ENCODE peak calls at places on chromosomes 11 and 22, in five cellular contexts. I, R, T, E and D are unnamed samples. For H3K36me3 and H3K9me3, the result is how much of the 10 kb centered on the place peaks cover.

GRCh38 chr11:135027461-135027860 is 615.4 kb upstream of the B3GAT1 start:
- DNase-seq in E (no peak), T (no peak), I (peak), R (no peak), D (no peak)

GRCh38 chr11:127106142-127106541 is 105.6 kb upstream of the KIRREL3 start:
- DNase-seq in R (no peak), E (no peak), I (peak), T (no peak), D (peak)

GRCh38 chr11:71214553-71215371 is 37.6 kb downstream of the SHANK2 start:
- DNase-seq in R (peak), I (no peak), T (peak), E (no peak), D (no peak)

GRCh38 chr11:34997872-34998548 is 81.6 kb downstream of the PDHX start:
- DNase-seq in R (no peak), I (no peak), E (no peak), T (no peak), D (no peak)

GRCh38 chr11:9493492-9493891 is 32.7 kb downstream of the ZNF143 start:
- DNase-seq in I (no peak), E (no peak), T (no peak), R (no peak), D (no peak)

GRCh38 chr22:40094449-40094848 is 83.3 kb upstream of the TNRC6B start:
- DNase-seq in R (no peak), T (no peak), I (no peak), E (no peak), D (no peak)

GRCh38 chr22:24043957-24044356 is 32.9 kb downstream of the CABIN1 start:
- DNase-seq in R (no peak), E (no peak), T (no peak), I (no peak), D (no peak)

GRCh38 chr11:80034801-80035200 is 594.0 kb upstream of the TENM4 start:
- DNase-seq in I (no peak), T (no peak), R (no peak), E (no peak), D (no peak)

GRCh38 chr11:2150206-2150847 is 10.7 kb downstream of the INS start:
- DNase-seq in E (no peak), R (no peak), T (no peak), I (peak), D (no peak)

GRCh38 chr11:61627831-61628753 is 47.2 kb upstream of the SYT7 start:
- DNase-seq in R (peak), I (peak), T (no peak), E (peak), D (peak)

GRCh38 chr11:128718064-128718463 is 24.2 kb downstream of the FLI1 start:
- DNase-seq in I (no peak), E (no peak), R (no peak), T (no peak), D (no peak)

GRCh38 chr22:46251266-46251665 is 1.2 kb upstream of the CDPF1 start:
- DNase-seq in E (no peak), I (no peak), T (no peak), R (no peak), D (no peak)

GRCh38 chr11:8683115-8683807 is 669 bp downstream of the RPL27A start:
- DNase-seq in R (no peak), I (no peak), E (no peak), T (no peak), D (no peak)

GRCh38 chr22:22848364-22848866 is 39.2 kb upstream of the IGLL5 start:
- DNase-seq in R (peak), E (no peak), I (peak), T (no peak), D (peak)

GRCh38 chr22:24445481-24446290 is 18.3 kb downstream of the ADORA2A start:
- DNase-seq in I (peak), E (no peak), R (no peak), T (peak), D (peak)

GRCh38 chr11:827861-828167 is at the start of gene CRACR2B:
- DNase-seq in E (no peak), T (no peak), R (no peak), I (no peak), D (no peak)

GRCh38 chr11:19173004-19173689 is 28.6 kb downstream of the CSRP3 start:
- DNase-seq in T (no peak), R (no peak), E (no peak), I (no peak), D (no peak)

GRCh38 chr11:116636341-116636968 is 136.3 kb downstream of the BUD13 start:
- DNase-seq in T (no peak), I (no peak), E (no peak), R (no peak), D (no peak)

GRCh38 chr11:212150-213100 is 4.9 kb downstream of the RIC8A start:
- DNase-seq in E (no peak), I (no peak), T (peak), R (peak), D (no peak)

GRCh38 chr11:19838994-19839768 is 126.5 kb downstream of the NAV2 start:
- DNase-seq in T (no peak), R (no peak), E (no peak), I (no peak), D (no peak)

GRCh38 chr11:72683782-72684200 is 9.6 kb upstream of the PDE2A start:
- DNase-seq in E (no peak), I (peak), T (peak), R (peak), D (peak)

GRCh38 chr11:132205006-132205405 is 834.6 kb downstream of the NTM start:
- DNase-seq in T (no peak), R (no peak), E (no peak), I (no peak), D (no peak)

GRCh38 chr11:78886616-78887015 is 312.0 kb upstream of the NARS2 start:
- DNase-seq in E (no peak), R (no peak), I (no peak), T (no peak), D (no peak)

GRCh38 chr22:36734171-36735058 is 30.9 kb upstream of the CACNG2 start:
- DNase-seq in T (peak), E (no peak), R (no peak), I (no peak), D (no peak)

GRCh38 chr11:44143987-44144909 is 48.8 kb downstream of the EXT2 start:
- DNase-seq in T (no peak), R (no peak), I (no peak), E (no peak), D (no peak)

GRCh38 chr11:15336016-15336415 is 221.3 kb downstream of the INSC start:
- DNase-seq in R (no peak), E (no peak), T (no peak), I (no peak), D (peak)

GRCh38 chr11:75355051-75355450 is 3.6 kb upstream of the ARRB1 start:
- DNase-seq in R (no peak), E (no peak), I (no peak), T (no peak), D (no peak)

GRCh38 chr11:121467965-121468364 is 15.2 kb upstream of the SORL1-AS1 start:
- DNase-seq in E (no peak), T (no peak), I (no peak), R (no peak), D (peak)

GRCh38 chr11:60855726-60856633 is at the start of gene PTGDR2:
- DNase-seq in R (peak), T (no peak), I (no peak), E (no peak), D (no peak)

GRCh38 chr11:97325693-97326092 is 935.9 kb downstream of the JRKL start:
- DNase-seq in R (no peak), I (no peak), T (no peak), E (no peak), D (no peak)

GRCh38 chr11:114262681-114263509 is 33.3 kb upstream of the NNMT start:
- DNase-seq in T (no peak), R (no peak), E (no peak), I (no peak), D (peak)

GRCh38 chr11:2462986-2463765 is 18.4 kb downstream of the KCNQ1 start:
- DNase-seq in I (no peak), E (no peak), R (no peak), T (peak), D (no peak)

GRCh38 chr11:45815747-45816146 is 10.8 kb downstream of the SLC35C1 start:
- DNase-seq in E (no peak), T (no peak), I (no peak), R (no peak), D (peak)

GRCh38 chr11:10329935-10330334 is 25.1 kb downstream of the ADM start:
- DNase-seq in E (no peak), I (no peak), T (no peak), R (no peak), D (no peak)

GRCh38 chr22:27844256-27844655 is 42.7 kb upstream of the MN1 start:
- DNase-seq in T (no peak), E (no peak), R (peak), I (no peak), D (no peak)

DNA sequence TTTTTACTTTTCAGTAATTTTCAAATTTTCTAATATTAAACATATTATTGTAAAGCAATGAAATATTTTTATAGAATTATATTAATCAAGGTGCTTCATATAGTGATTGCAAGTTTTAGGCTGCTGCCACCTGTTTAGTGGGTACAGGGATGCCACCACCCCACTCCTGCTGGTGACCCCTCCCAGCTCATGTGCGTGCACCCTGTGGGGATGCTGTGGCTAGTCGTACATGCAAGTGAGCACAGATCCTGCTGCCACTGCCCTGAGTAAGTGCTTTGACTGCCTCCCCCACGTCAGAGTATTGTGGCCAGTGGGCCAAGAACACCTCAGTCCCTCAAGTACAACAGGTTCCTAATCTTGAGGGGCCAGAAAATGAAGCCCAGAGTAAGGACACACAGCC is 320.1 kb upstream of the DDI1 start:
- DNase-seq in T (no peak), E (peak), I (no peak), R (no peak), D (no peak)
- H3K36me3 ChIP-seq in T (under half), E (under half), I (under half), R (under half), D (under half)

GRCh38 chr11:83073884-83074283 is 2.2 kb upstream of the RAB30 start:
- DNase-seq in R (no peak), T (no peak), I (no peak), E (no peak), D (no peak)
- H3K4me3 ChIP-seq in R (no peak), T (no peak), I (no peak), E (no peak), D (no peak)

GRCh38 chr22:47284822-47285221 is 522.4 kb downstream of the TBC1D22A start:
- DNase-seq in T (no peak), I (no peak), E (no peak), R (no peak), D (no peak)
- H3K9me3 ChIP-seq in T (under half), I (under half), E (under half), R (under half), D (under half)

DNA sequence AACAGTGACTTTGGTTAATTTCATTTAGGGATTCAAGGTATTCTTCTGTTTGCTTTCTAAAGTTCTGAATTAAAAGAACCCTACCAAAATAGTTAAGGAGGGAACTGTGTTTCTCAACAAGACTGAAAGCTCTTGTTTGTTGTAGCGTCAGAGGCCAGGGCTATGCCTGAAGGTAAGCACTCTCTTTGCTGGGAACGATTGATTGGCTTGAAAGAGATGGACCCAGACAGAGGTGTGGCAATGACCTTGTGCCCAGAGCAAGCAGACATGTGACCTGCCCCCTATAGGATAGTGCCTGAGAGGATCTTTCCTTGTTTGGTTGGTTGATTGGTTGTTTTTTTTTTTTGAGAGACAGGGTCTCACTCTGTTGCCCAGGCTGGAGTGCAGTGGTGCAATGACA is 68.3 kb upstream of the CECR2 start:
- DNase-seq in T (no peak), E (no peak), R (no peak), I (no peak), D (no peak)
- H3K36me3 ChIP-seq in T (under half), E (under half), R (under half), I (under half), D (under half)

DNA sequence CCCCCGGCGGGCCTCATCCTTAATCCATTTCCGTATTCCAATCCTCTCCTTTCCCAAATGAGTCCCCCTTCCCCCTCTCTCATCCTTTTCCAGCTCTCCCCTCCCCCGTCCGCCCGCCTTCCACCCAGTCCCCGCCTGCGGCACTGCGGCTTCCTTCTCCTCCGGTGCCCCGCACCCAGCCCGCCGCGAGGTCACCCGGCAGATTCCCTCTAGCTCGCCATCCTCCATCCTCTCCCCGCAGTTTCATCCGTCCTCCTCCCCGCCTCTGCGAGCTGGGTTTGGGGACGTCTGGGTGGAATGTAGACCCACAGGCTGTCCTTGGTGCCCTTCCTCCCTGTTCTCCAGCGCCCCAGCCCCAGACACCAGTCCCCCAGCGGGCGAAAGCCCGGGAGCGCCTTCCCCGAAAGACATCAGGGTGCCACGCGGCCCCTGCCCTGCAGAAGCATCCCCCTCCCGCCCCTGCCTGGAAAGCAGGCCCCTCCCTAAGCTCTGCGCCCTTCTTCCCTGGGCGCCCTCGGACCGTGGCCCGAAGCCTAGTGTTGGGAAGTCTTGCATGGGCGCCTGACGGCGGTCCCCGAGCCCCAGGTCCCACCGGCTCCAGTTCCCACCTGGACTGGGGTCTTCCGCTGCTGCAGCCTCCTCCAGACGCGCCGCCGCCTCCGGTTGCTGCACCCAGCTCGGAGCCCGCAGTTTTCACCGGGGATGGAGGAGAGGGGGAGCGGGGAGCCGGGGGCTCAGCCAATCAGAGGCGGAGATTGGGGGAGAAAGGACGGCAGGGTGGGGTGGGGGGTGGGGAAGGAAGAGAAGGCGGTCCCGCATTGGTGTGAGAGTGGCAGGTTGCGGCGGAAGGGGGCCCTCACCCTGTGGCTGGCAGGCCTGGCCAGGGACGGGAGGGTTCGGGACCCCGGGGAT is at the start of gene THY1:
- DNase-seq in I (peak), E (no peak), R (no peak), T (no peak), D (peak)
- H3K4me3 ChIP-seq in I (peak), E (no peak), R (peak), T (peak), D (peak)